ENCODE peak calls at places on chromosomes 11 and 22, in six cellular contexts. T is A549, W is HepG2, Y is GM12878, E is K562, X is endothelial cell of umbilical vein. J is an unnamed sample.
A peak's percentile ranks its signal among the peaks of the same experiment; 100 is the strongest.

GRCh38 chr11:69167130-69167915 is 11.6 kb downstream of the SMIM38 start:
- DNase-seq in T (no peak), W (no peak), Y (no peak), E (no peak), X (no peak), J (no peak)

GRCh38 chr22:36343720-36344105 is 44.1 kb downstream of the MYH9 start:
- DNase-seq in T (no peak), W (peak; percentile 93), Y (no peak), E (no peak), X (peak; percentile 80), J (no peak)

GRCh38 chr11:70867661-70868060 is 384.7 kb downstream of the SHANK2 start:
- DNase-seq in T (no peak), W (no peak), Y (no peak), E (no peak), X (no peak), J (no peak)

GRCh38 chr11:120719348-120719747 is 207.8 kb downstream of the GRIK4 start:
- DNase-seq in T (no peak), W (no peak), Y (no peak), E (no peak), X (no peak), J (no peak)

GRCh38 chr11:132211479-132211878 is 841.1 kb downstream of the NTM start:
- DNase-seq in T (no peak), W (no peak), Y (no peak), E (no peak), X (no peak), J (no peak)

GRCh38 chr11:12397953-12398352 is 20.6 kb downstream of the PARVA start:
- DNase-seq in T (no peak), W (no peak), Y (no peak), E (no peak), X (peak; percentile 15), J (no peak)

GRCh38 chr11:134643115-134643514 is 231.1 kb upstream of the B3GAT1 start:
- DNase-seq in T (no peak), W (no peak), Y (no peak), E (no peak), X (no peak), J (no peak)

GRCh38 chr11:21625982-21626381 is 566.9 kb upstream of the ANO5 start:
- DNase-seq in T (no peak), W (no peak), Y (no peak), E (no peak), X (no peak), J (peak; percentile 90)

GRCh38 chr11:5364214-5364613 is 12.9 kb downstream of the OR51B6 start:
- DNase-seq in T (no peak), W (no peak), Y (no peak), E (no peak), X (peak; percentile 43), J (no peak)

GRCh38 chr11:1341928-1342524 is 32.6 kb upstream of the TOLLIP start:
- DNase-seq in T (peak; percentile 17), W (no peak), Y (no peak), E (no peak), X (no peak), J (peak; percentile 37)

GRCh38 chr11:74391193-74391592 is 7.0 kb downstream of the PGM2L1 start:
- DNase-seq in T (no peak), W (no peak), Y (no peak), E (no peak), X (no peak), J (no peak)

GRCh38 chr11:15911377-15912044 is 444.8 kb downstream of the SOX6 start:
- DNase-seq in T (no peak), W (no peak), Y (no peak), E (no peak), X (peak; percentile 21), J (no peak)

GRCh38 chr11:116379185-116379828 is 393.5 kb downstream of the BUD13 start:
- DNase-seq in T (no peak), W (peak; percentile 21), Y (no peak), E (peak; percentile 47), X (peak; percentile 47), J (peak; percentile 31)

GRCh38 chr11:9269492-9270030 is 4.4 kb upstream of the DENND5A start:
- DNase-seq in T (no peak), W (no peak), Y (no peak), E (no peak), X (no peak), J (no peak)

GRCh38 chr11:112219476-112220232 is 6.6 kb upstream of the PTS start:
- DNase-seq in T (peak; percentile 39), W (peak; percentile 72), Y (peak; percentile 56), E (peak; percentile 72), X (peak; percentile 80), J (peak; percentile 85)

GRCh38 chr11:34044664-34045485 is 6.7 kb upstream of the CAPRIN1 start:
- DNase-seq in T (peak; percentile 51), W (no peak), Y (no peak), E (peak; percentile 46), X (peak; percentile 48), J (peak; percentile 89)

GRCh38 chr11:76654980-76655379 is 15.6 kb downstream of the LRRC32 start:
- DNase-seq in T (no peak), W (no peak), Y (no peak), E (peak; percentile 38), X (no peak), J (no peak)

GRCh38 chr22:21679383-21679782 is 13.6 kb downstream of the PPIL2 start:
- DNase-seq in T (no peak), W (no peak), Y (no peak), E (no peak), X (no peak), J (no peak)

GRCh38 chr11:60345489-60345888 is 18.4 kb downstream of the MS4A6E start:
- DNase-seq in T (no peak), W (peak; percentile 8), Y (no peak), E (no peak), X (peak; percentile 54), J (peak; percentile 62)

GRCh38 chr11:16958833-16959232 is 55.4 kb downstream of the PLEKHA7 start:
- DNase-seq in T (no peak), W (no peak), Y (no peak), E (no peak), X (no peak), J (no peak)

DNA sequence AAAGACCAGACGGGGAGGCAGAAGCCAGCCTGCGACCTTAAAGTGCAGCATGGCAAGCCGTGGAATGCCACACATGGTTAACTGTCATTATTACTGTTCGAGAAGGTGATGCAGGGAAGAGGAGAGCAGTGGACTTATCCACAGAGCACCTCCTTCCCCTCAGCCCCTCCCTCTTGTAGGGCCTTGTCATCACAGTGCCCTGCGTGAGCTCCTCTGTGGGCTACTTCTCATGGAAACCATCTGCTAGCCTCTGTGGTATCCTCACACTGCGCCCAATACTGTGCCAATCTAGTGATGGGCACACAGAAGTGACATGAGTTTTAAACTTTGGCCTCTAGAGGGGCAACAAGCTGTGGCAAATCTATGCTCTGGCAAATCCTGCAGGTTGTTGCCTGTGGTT is 18.2 kb upstream of the CCDC134 start:
- DNase-seq in T (no peak), W (no peak), Y (no peak), E (no peak), X (no peak), J (no peak)
- H3K4me3 ChIP-seq in T (no peak overlapping the region), W (no peak overlapping the region), Y (peak overlapping the region; percentile 76), E (no peak overlapping the region), X (no peak overlapping the region), J (no peak overlapping the region)

GRCh38 chr11:27718853-27719574 is 18.8 kb upstream of the BDNF start:
- DNase-seq in T (peak; percentile 55), W (no peak), Y (no peak), E (no peak), X (peak; percentile 44), J (no peak)
- TF ChIP-seq MYC in T (no peak), W (no peak), Y (no peak), E (no peak), X (no peak), J (no peak)

DNA sequence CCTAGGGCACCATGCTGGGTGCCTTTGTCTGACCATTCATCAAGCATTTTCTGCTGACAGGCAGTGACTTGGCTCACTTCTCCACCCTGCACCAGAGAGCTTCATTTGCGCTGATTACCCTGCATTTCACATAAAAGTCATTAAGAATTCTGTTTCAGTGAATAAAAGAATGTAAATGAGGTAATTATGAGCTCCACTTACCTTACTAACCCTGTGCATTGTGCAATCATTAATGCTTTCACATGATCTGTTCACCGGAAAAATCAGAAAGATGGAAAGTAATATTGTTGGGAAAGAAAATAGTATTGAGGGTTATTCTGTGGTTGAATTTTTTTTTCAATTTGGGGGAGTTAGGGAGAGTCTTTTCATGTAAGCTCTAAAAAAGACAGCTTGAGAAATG is 677.2 kb upstream of the KIRREL3 start:
- DNase-seq in T (no peak), W (no peak), Y (no peak), E (no peak), X (no peak), J (no peak)
- TF ChIP-seq MAX in T (no peak), W (no peak), Y (no peak), E (no peak), X (no peak), J (no peak)

GRCh38 chr11:63999349-64000025 is 13.2 kb downstream of the OTUB1 start:
- DNase-seq in T (no peak), W (no peak), Y (no peak), E (peak; percentile 89), X (no peak), J (no peak)

GRCh38 chr11:63998558-63999348 is 12.5 kb downstream of the OTUB1 start:
- DNase-seq in T (no peak), W (no peak), Y (no peak), E (no peak), X (no peak), J (no peak)

GRCh38 chr11:64001552-64002427 is 15.6 kb downstream of the OTUB1 start:
- DNase-seq in T (no peak), W (no peak), Y (no peak), E (no peak), X (peak; percentile 71), J (no peak)

GRCh38 chr11:64000740-64001514 is 14.7 kb downstream of the OTUB1 start:
- DNase-seq in T (no peak), W (no peak), Y (no peak), E (no peak), X (no peak), J (no peak)

DNA sequence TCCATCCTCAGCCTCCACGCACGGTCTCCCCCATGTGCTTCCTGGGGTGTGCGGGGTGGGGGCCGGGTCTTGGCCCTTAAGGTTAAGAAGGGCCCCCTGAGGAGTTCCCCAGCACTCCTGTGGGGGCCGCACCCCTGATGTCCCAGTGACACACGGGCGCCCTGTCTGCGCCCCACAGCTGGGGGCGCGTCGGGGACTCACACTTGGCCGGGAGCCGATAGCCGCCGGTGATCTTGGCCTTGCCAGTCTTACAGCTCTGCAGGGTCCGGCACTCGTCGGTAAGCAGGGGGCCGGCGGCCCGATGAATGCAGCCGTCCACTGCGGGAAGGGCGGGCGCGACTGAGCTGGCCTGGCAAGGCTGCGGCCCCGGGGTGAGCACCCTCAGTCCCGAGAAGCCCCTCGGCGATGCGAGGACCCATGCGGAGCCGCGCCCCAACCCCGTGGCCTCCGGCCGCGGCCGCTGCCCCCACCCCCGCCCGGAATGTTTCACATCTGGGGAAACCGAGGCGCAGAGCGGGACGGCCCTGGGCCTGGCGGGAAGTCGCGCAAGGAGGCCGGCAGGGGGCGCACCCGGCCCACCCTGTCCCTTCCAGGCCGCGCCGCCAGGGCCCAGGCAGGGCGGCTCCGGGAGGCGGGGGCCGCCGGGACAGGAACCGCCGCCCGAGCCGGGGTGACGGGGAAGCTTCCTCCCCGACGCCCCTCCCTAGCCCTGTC is 13.9 kb downstream of the OTUB1 start:
- DNase-seq in T (no peak), W (no peak), Y (no peak), E (no peak), X (peak; percentile 53), J (no peak)
- H3K4me3 ChIP-seq in T (no peak overlapping the region), W (no peak overlapping the region), Y (no peak overlapping the region), E (no peak overlapping the region), X (no peak overlapping the region), J (no peak overlapping the region)